ENCODE peak calls at places on chromosomes 16 and 17, in eight cellular contexts. L is activated CD4-positive, alpha-beta T cell treated with anti-CD3 and anti-CD28 coated beads, Interleukin-2, amount 50 U/mL, for 48 hours; B is stimulated activated CD4-positive, alpha-beta T cell treated with anti-CD3 and anti-CD28 coated beads, TNF-alpha, amount 100 ng/mL, for 24 hours; R is GM18507; A is cardiac muscle cell; J is brain microvascular endothelial cell; V is mesendoderm; H is memory B cell. I is an unnamed sample.

GRCh38 chr16:22192261-22193133 is 13.6 kb upstream of the EEF2K start:
- DNase-seq in L (peak), B (peak), R (no peak), A (peak), J (peak), V (no peak), H (peak), I (no peak)

GRCh38 chr17:31435581-31435980 is 44.1 kb downstream of the RAB11FIP4 start:
- DNase-seq in L (no peak), B (no peak), R (no peak), A (no peak), J (no peak), V (no peak), H (no peak), I (no peak)

GRCh38 chr17:43572368-43572980 is 26.3 kb upstream of the ETV4 start:
- DNase-seq in L (no peak), B (no peak), R (no peak), A (no peak), J (no peak), V (peak), H (no peak), I (no peak)

GRCh38 chr17:42720996-42721583 is 23.8 kb downstream of the EZH1 start:
- DNase-seq in L (no peak), B (peak), R (peak), A (peak), J (peak), V (peak), H (no peak), I (no peak)

GRCh38 chr17:73168667-73169066 is 3.9 kb downstream of the SSTR2 start:
- DNase-seq in L (no peak), B (no peak), R (no peak), A (no peak), J (no peak), V (no peak), H (no peak), I (no peak)

GRCh38 chr16:17416461-17417221 is 54.1 kb downstream of the XYLT1 start:
- DNase-seq in L (peak), B (peak), R (peak), A (peak), J (no peak), V (peak), H (peak), I (no peak)

GRCh38 chr17:75490173-75490743 is 25.1 kb downstream of the CASKIN2 start:
- DNase-seq in L (no peak), B (no peak), R (no peak), A (no peak), J (no peak), V (no peak), H (no peak), I (no peak)

GRCh38 chr17:50785942-50786570 is 18.7 kb upstream of the ANKRD40CL start:
- DNase-seq in L (no peak), B (no peak), R (no peak), A (peak), J (no peak), V (no peak), H (no peak), I (no peak)

GRCh38 chr16:68892898-68893297 is 49.6 kb downstream of the TANGO6 start:
- DNase-seq in L (no peak), B (no peak), R (no peak), A (no peak), J (no peak), V (no peak), H (no peak), I (no peak)

GRCh38 chr16:2985893-2986355 is 5.7 kb upstream of the PKMYT1 start:
- DNase-seq in L (no peak), B (no peak), R (no peak), A (no peak), J (no peak), V (no peak), H (no peak), I (no peak)

GRCh38 chr17:9195961-9196668 is 174.8 kb downstream of the NTN1 start:
- DNase-seq in L (no peak), B (no peak), R (no peak), A (no peak), J (no peak), V (peak), H (no peak), I (no peak)

GRCh38 chr17:81865733-81866439 is 5.3 kb downstream of the ARHGDIA start:
- DNase-seq in L (no peak), B (no peak), R (no peak), A (peak), J (no peak), V (no peak), H (peak), I (no peak)

GRCh38 chr16:50880926-50881325 is 139.0 kb downstream of the CYLD start:
- DNase-seq in L (no peak), B (no peak), R (no peak), A (no peak), J (no peak), V (no peak), H (no peak), I (no peak)

I was measured in mesothelial cell of epicardium.